ENCODE peak calls at places on chromosomes 5 and 9, in eight cellular contexts. One of them, this sample, is unnamed.

GRCh38 chr9:21102311-21102710 is 24.6 kb upstream of the IFNB1 start:
- DNase-seq in GM20000: no peak
- DNase-seq in uterus: no peak
- DNase-seq in endodermal cell: no peak
- DNase-seq in Peyer's patch: no peak
- DNase-seq in neural crest cell: no peak
- DNase-seq in AG10803: peak
- DNase-seq in epithelial cell of esophagus: peak
- DNase-seq in this sample: no peak

GRCh38 chr5:143568105-143568504 is 164.6 kb upstream of the NR3C1 start:
- DNase-seq in GM20000: no peak
- DNase-seq in uterus: no peak
- DNase-seq in endodermal cell: no peak
- DNase-seq in Peyer's patch: no peak
- DNase-seq in neural crest cell: no peak
- DNase-seq in AG10803: no peak
- DNase-seq in epithelial cell of esophagus: no peak
- DNase-seq in this sample: no peak

GRCh38 chr5:7877851-7878250 is 8.9 kb downstream of the MTRR start:
- DNase-seq in GM20000: no peak
- DNase-seq in uterus: no peak
- DNase-seq in endodermal cell: no peak
- DNase-seq in Peyer's patch: no peak
- DNase-seq in neural crest cell: no peak
- DNase-seq in AG10803: no peak
- DNase-seq in epithelial cell of esophagus: no peak
- DNase-seq in this sample: no peak

GRCh38 chr5:88691945-88692868 is 190.8 kb downstream of the MEF2C start:
- DNase-seq in GM20000: no peak
- DNase-seq in uterus: no peak
- DNase-seq in endodermal cell: peak
- DNase-seq in Peyer's patch: no peak
- DNase-seq in neural crest cell: no peak
- DNase-seq in AG10803: no peak
- DNase-seq in epithelial cell of esophagus: no peak
- DNase-seq in this sample: no peak

GRCh38 chr9:129331772-129332512 is 153.9 kb upstream of the IER5L start:
- DNase-seq in GM20000: no peak
- DNase-seq in uterus: no peak
- DNase-seq in endodermal cell: peak
- DNase-seq in Peyer's patch: no peak
- DNase-seq in neural crest cell: no peak
- DNase-seq in AG10803: peak
- DNase-seq in epithelial cell of esophagus: peak
- DNase-seq in this sample: no peak

GRCh38 chr5:27020965-27021364 is 17.4 kb downstream of the CDH9 start:
- DNase-seq in GM20000: no peak
- DNase-seq in uterus: no peak
- DNase-seq in endodermal cell: no peak
- DNase-seq in Peyer's patch: no peak
- DNase-seq in neural crest cell: no peak
- DNase-seq in AG10803: peak
- DNase-seq in epithelial cell of esophagus: peak
- DNase-seq in this sample: no peak

GRCh38 chr5:141762790-141763368 is 80.8 kb upstream of the ARAP3 start:
- DNase-seq in GM20000: peak
- DNase-seq in uterus: no peak
- DNase-seq in endodermal cell: no peak
- DNase-seq in Peyer's patch: no peak
- DNase-seq in neural crest cell: no peak
- DNase-seq in AG10803: no peak
- DNase-seq in epithelial cell of esophagus: no peak
- DNase-seq in this sample: peak

GRCh38 chr9:107422189-107422802 is 67.3 kb downstream of the KLF4 start:
- DNase-seq in GM20000: peak
- DNase-seq in uterus: peak
- DNase-seq in endodermal cell: peak
- DNase-seq in Peyer's patch: no peak
- DNase-seq in neural crest cell: peak
- DNase-seq in AG10803: peak
- DNase-seq in epithelial cell of esophagus: peak
- DNase-seq in this sample: peak

GRCh38 chr9:126290871-126291270 is 35.8 kb upstream of the MVB12B start:
- DNase-seq in GM20000: no peak
- DNase-seq in uterus: no peak
- DNase-seq in endodermal cell: no peak
- DNase-seq in Peyer's patch: no peak
- DNase-seq in neural crest cell: no peak
- DNase-seq in AG10803: no peak
- DNase-seq in epithelial cell of esophagus: no peak
- DNase-seq in this sample: no peak

GRCh38 chr5:137205237-137205636 is 293.9 kb downstream of the SPOCK1 start:
- DNase-seq in GM20000: no peak
- DNase-seq in uterus: no peak
- DNase-seq in endodermal cell: no peak
- DNase-seq in Peyer's patch: no peak
- DNase-seq in neural crest cell: no peak
- DNase-seq in AG10803: no peak
- DNase-seq in epithelial cell of esophagus: peak
- DNase-seq in this sample: no peak

GRCh38 chr9:93136011-93136440 is 2.0 kb upstream of the NINJ1 start:
- DNase-seq in GM20000: no peak
- DNase-seq in uterus: no peak
- DNase-seq in endodermal cell: no peak
- DNase-seq in Peyer's patch: no peak
- DNase-seq in neural crest cell: no peak
- DNase-seq in AG10803: no peak
- DNase-seq in epithelial cell of esophagus: peak
- DNase-seq in this sample: no peak

GRCh38 chr5:139090566-139090965 is 107.6 kb downstream of the SIL1 start:
- DNase-seq in GM20000: no peak
- DNase-seq in uterus: no peak
- DNase-seq in endodermal cell: no peak
- DNase-seq in Peyer's patch: no peak
- DNase-seq in neural crest cell: no peak
- DNase-seq in AG10803: no peak
- DNase-seq in epithelial cell of esophagus: no peak
- DNase-seq in this sample: no peak

GRCh38 chr5:139094154-139095131 is 103.7 kb downstream of the SIL1 start:
- DNase-seq in GM20000: no peak
- DNase-seq in uterus: no peak
- DNase-seq in endodermal cell: no peak
- DNase-seq in Peyer's patch: no peak
- DNase-seq in neural crest cell: no peak
- DNase-seq in AG10803: no peak
- DNase-seq in epithelial cell of esophagus: no peak
- DNase-seq in this sample: peak

GRCh38 chr5:139092741-139093140 is 105.4 kb downstream of the SIL1 start:
- DNase-seq in GM20000: no peak
- DNase-seq in uterus: no peak
- DNase-seq in endodermal cell: no peak
- DNase-seq in Peyer's patch: no peak
- DNase-seq in neural crest cell: no peak
- DNase-seq in AG10803: no peak
- DNase-seq in epithelial cell of esophagus: no peak
- DNase-seq in this sample: no peak

GRCh38 chr5:139088024-139088423 is 110.1 kb downstream of the SIL1 start:
- DNase-seq in GM20000: no peak
- DNase-seq in uterus: no peak
- DNase-seq in endodermal cell: no peak
- DNase-seq in Peyer's patch: no peak
- DNase-seq in neural crest cell: no peak
- DNase-seq in AG10803: no peak
- DNase-seq in epithelial cell of esophagus: no peak
- DNase-seq in this sample: no peak

DNA sequence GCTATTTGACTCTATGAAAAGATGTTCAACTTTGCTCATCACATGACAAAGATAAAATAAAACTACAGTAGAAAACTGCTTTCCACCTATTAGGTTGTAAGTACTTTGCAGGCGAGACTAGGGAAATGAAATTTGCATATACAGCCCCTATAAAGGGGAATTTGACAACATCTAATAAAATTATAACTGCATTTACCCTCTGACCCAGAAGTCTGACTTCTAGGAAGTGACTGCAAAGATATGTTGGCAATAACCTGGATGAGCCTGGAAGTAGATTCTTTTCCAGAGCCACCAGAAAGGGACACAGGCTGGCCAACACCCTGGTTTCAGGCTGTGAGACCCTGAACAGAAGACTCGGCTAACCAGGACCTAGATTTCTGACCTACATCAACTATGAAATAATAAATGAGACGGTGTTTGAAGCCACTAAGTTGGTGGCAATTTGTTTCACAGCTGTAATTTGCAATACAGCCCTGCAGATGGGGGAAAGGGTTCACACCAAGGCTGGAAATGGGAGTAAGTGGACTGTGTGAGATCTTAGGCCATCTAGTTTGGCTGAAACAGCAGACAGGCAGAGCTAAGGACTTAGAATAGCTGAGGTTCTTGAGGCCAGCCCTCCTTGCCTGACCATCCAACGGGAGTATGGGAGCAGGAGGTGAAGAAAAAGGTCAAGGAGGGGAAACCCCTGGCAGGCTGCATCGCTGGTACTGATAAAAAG is 106.6 kb downstream of the SIL1 start:
- DNase-seq in GM20000: no peak
- DNase-seq in uterus: no peak
- DNase-seq in endodermal cell: no peak
- DNase-seq in Peyer's patch: no peak
- DNase-seq in neural crest cell: no peak
- DNase-seq in AG10803: peak
- DNase-seq in epithelial cell of esophagus: no peak
- DNase-seq in this sample: no peak
- TF ChIP-seq CTCF in GM20000: no peak
- TF ChIP-seq CTCF in uterus: peak
- TF ChIP-seq CTCF in endodermal cell: peak
- TF ChIP-seq CTCF in Peyer's patch: peak
- TF ChIP-seq CTCF in neural crest cell: no peak
- TF ChIP-seq CTCF in AG10803: peak
- TF ChIP-seq CTCF in epithelial cell of esophagus: peak
- TF ChIP-seq CTCF in this sample: peak

GRCh38 chr9:38708759-38709158 is 11.2 kb downstream of the FAM240B start:
- DNase-seq in GM20000: no peak
- DNase-seq in uterus: no peak
- DNase-seq in endodermal cell: no peak
- DNase-seq in Peyer's patch: no peak
- DNase-seq in neural crest cell: no peak
- DNase-seq in AG10803: no peak
- DNase-seq in epithelial cell of esophagus: no peak
- DNase-seq in this sample: no peak

GRCh38 chr9:38705917-38706316 is 14.0 kb downstream of the FAM240B start:
- DNase-seq in GM20000: no peak
- DNase-seq in uterus: no peak
- DNase-seq in endodermal cell: no peak
- DNase-seq in Peyer's patch: no peak
- DNase-seq in neural crest cell: no peak
- DNase-seq in AG10803: no peak
- DNase-seq in epithelial cell of esophagus: no peak
- DNase-seq in this sample: no peak

GRCh38 chr9:38713426-38713825 is 6.5 kb downstream of the FAM240B start:
- DNase-seq in GM20000: no peak
- DNase-seq in uterus: no peak
- DNase-seq in endodermal cell: no peak
- DNase-seq in Peyer's patch: no peak
- DNase-seq in neural crest cell: no peak
- DNase-seq in AG10803: peak
- DNase-seq in epithelial cell of esophagus: peak
- DNase-seq in this sample: no peak

GRCh38 chr9:38706493-38706892 is 13.4 kb downstream of the FAM240B start:
- DNase-seq in GM20000: no peak
- DNase-seq in uterus: no peak
- DNase-seq in endodermal cell: no peak
- DNase-seq in Peyer's patch: no peak
- DNase-seq in neural crest cell: no peak
- DNase-seq in AG10803: no peak
- DNase-seq in epithelial cell of esophagus: no peak
- DNase-seq in this sample: no peak

GRCh38 chr9:38707885-38708640 is 11.9 kb downstream of the FAM240B start:
- DNase-seq in GM20000: peak
- DNase-seq in uterus: no peak
- DNase-seq in endodermal cell: peak
- DNase-seq in Peyer's patch: no peak
- DNase-seq in neural crest cell: no peak
- DNase-seq in AG10803: no peak
- DNase-seq in epithelial cell of esophagus: peak
- DNase-seq in this sample: peak
- TF ChIP-seq CTCF in GM20000: peak
- TF ChIP-seq CTCF in uterus: no peak
- TF ChIP-seq CTCF in endodermal cell: peak
- TF ChIP-seq CTCF in Peyer's patch: peak
- TF ChIP-seq CTCF in neural crest cell: peak
- TF ChIP-seq CTCF in AG10803: no peak
- TF ChIP-seq CTCF in epithelial cell of esophagus: peak
- TF ChIP-seq CTCF in this sample: peak

GRCh38 chr5:176387384-176387925 is 943 bp downstream of the NOP16 start:
- DNase-seq in GM20000: no peak
- DNase-seq in uterus: no peak
- DNase-seq in endodermal cell: no peak
- DNase-seq in Peyer's patch: no peak
- DNase-seq in neural crest cell: no peak
- DNase-seq in AG10803: peak
- DNase-seq in epithelial cell of esophagus: no peak
- DNase-seq in this sample: no peak

GRCh38 chr5:176391479-176391878 is 2.9 kb downstream of the HIGD2A start:
- DNase-seq in GM20000: no peak
- DNase-seq in uterus: no peak
- DNase-seq in endodermal cell: no peak
- DNase-seq in Peyer's patch: no peak
- DNase-seq in neural crest cell: no peak
- DNase-seq in AG10803: no peak
- DNase-seq in epithelial cell of esophagus: no peak
- DNase-seq in this sample: no peak

GRCh38 chr5:176388341-176389113 is at the start of the genes HIGD2A and NOP16:
- DNase-seq in GM20000: peak
- DNase-seq in uterus: peak
- DNase-seq in endodermal cell: peak
- DNase-seq in Peyer's patch: peak
- DNase-seq in neural crest cell: peak
- DNase-seq in AG10803: peak
- DNase-seq in epithelial cell of esophagus: peak
- DNase-seq in this sample: peak

GRCh38 chr5:176388003-176388340 is 426 bp downstream of the NOP16 start:
- DNase-seq in GM20000: no peak
- DNase-seq in uterus: no peak
- DNase-seq in endodermal cell: peak
- DNase-seq in Peyer's patch: no peak
- DNase-seq in neural crest cell: peak
- DNase-seq in AG10803: no peak
- DNase-seq in epithelial cell of esophagus: no peak
- DNase-seq in this sample: no peak

GRCh38 chr5:176389114-176389768 is 690 bp downstream of the HIGD2A start:
- DNase-seq in GM20000: peak
- DNase-seq in uterus: no peak
- DNase-seq in endodermal cell: no peak
- DNase-seq in Peyer's patch: no peak
- DNase-seq in neural crest cell: no peak
- DNase-seq in AG10803: no peak
- DNase-seq in epithelial cell of esophagus: no peak
- DNase-seq in this sample: no peak
- TF ChIP-seq CTCF in GM20000: no peak
- TF ChIP-seq CTCF in uterus: no peak
- TF ChIP-seq CTCF in endodermal cell: no peak
- TF ChIP-seq CTCF in Peyer's patch: no peak
- TF ChIP-seq CTCF in neural crest cell: no peak
- TF ChIP-seq CTCF in AG10803: no peak
- TF ChIP-seq CTCF in epithelial cell of esophagus: no peak
- TF ChIP-seq CTCF in this sample: no peak

GRCh38 chr9:127763918-127764384 is 14.5 kb downstream of the SH2D3C start:
- DNase-seq in GM20000: no peak
- DNase-seq in uterus: peak
- DNase-seq in endodermal cell: peak
- DNase-seq in Peyer's patch: peak
- DNase-seq in neural crest cell: no peak
- DNase-seq in AG10803: no peak
- DNase-seq in epithelial cell of esophagus: no peak
- DNase-seq in this sample: peak
- TF ChIP-seq CTCF in GM20000: peak
- TF ChIP-seq CTCF in uterus: no peak
- TF ChIP-seq CTCF in endodermal cell: peak
- TF ChIP-seq CTCF in Peyer's patch: peak
- TF ChIP-seq CTCF in neural crest cell: peak
- TF ChIP-seq CTCF in AG10803: peak
- TF ChIP-seq CTCF in epithelial cell of esophagus: peak
- TF ChIP-seq CTCF in this sample: peak

This sample was measured in GM10248.